ENCODE peak calls at places on chromosomes 3 and 15, in six cellular contexts. P, H, O, Z, T and Y are unnamed samples.

GRCh38 chr15:60514261-60514881 is 35.4 kb upstream of the ICE2 start:
- DNase-seq in T (no peak), P (no peak), O (no peak), Z (no peak), H (no peak), Y (no peak)

GRCh38 chr15:47756872-47757271 is 39.6 kb downstream of the SEMA6D start:
- DNase-seq in H (no peak), Z (no peak), T (no peak), P (peak; percentile 91), O (no peak), Y (no peak)

GRCh38 chr15:51982013-51982769 is 10.6 kb upstream of the LEO1 start:
- DNase-seq in P (peak; percentile 82), O (peak; percentile 56), H (peak; percentile 77), T (no peak), Z (no peak), Y (no peak)

GRCh38 chr3:149489060-149489690 is 14.7 kb downstream of the TM4SF4 start:
- DNase-seq in H (no peak), T (no peak), P (no peak), Z (no peak), O (no peak), Y (no peak)

GRCh38 chr3:183295211-183295610 is 42.2 kb downstream of the B3GNT5 start:
- DNase-seq in H (no peak), Z (no peak), T (no peak), P (peak; percentile 91), O (no peak), Y (no peak)

GRCh38 chr15:80480909-80481308 is 76.7 kb downstream of the ARNT2 start:
- DNase-seq in T (no peak), H (no peak), Z (no peak), O (no peak), P (peak; percentile 97), Y (no peak)

GRCh38 chr3:67462185-67462584 is 192.2 kb downstream of the SUCLG2 start:
- DNase-seq in T (no peak), O (no peak), Z (no peak), P (no peak), H (no peak), Y (no peak)

GRCh38 chr3:194801378-194802124 is 115.9 kb downstream of the FAM43A start:
- DNase-seq in Z (no peak), O (no peak), P (no peak), T (peak; percentile 47), H (no peak), Y (no peak)

GRCh38 chr15:84681822-84682221 is 23.8 kb upstream of the NMB start:
- DNase-seq in T (no peak), O (no peak), Z (no peak), H (no peak), P (peak; percentile 49), Y (no peak)

GRCh38 chr3:128911911-128912310 is 32.5 kb downstream of the ACAD9 start:
- DNase-seq in T (no peak), O (no peak), P (no peak), H (no peak), Z (no peak), Y (no peak)

GRCh38 chr15:71375934-71376333 is 260.7 kb downstream of the THSD4 start:
- DNase-seq in P (peak; percentile 36), T (no peak), O (no peak), Z (no peak), H (no peak), Y (no peak)

GRCh38 chr15:68389936-68390790 is 41.8 kb downstream of the ITGA11 start:
- DNase-seq in P (peak; percentile 74), Z (no peak), O (peak; percentile 27), H (peak; percentile 38), T (no peak), Y (peak; percentile 2)

GRCh38 chr3:156498307-156498706 is 56.6 kb downstream of the SSR3 start:
- DNase-seq in T (no peak), P (no peak), H (no peak), O (no peak), Z (no peak), Y (no peak)

GRCh38 chr3:20742903-20743302 is 556.9 kb upstream of the SGO1 start:
- DNase-seq in T (no peak), Z (no peak), O (no peak), H (no peak), P (no peak), Y (no peak)

GRCh38 chr15:68187559-68187958 is 17.6 kb downstream of the CALML4 start:
- DNase-seq in P (peak; percentile 88), O (no peak), T (no peak), H (no peak), Z (no peak), Y (no peak)

GRCh38 chr3:21330293-21330692 is 420.7 kb downstream of the ZNF385D start:
- DNase-seq in P (no peak), Z (no peak), T (no peak), H (peak; percentile 31), O (no peak), Y (no peak)

GRCh38 chr3:128175768-128176167 is 22.5 kb downstream of the EEFSEC start:
- DNase-seq in P (no peak), O (no peak), T (no peak), H (no peak), Z (no peak), Y (no peak)

GRCh38 chr3:15860014-15860934 is 62.5 kb upstream of the ANKRD28 start:
- DNase-seq in P (peak; percentile 58), Z (peak; percentile 42), O (no peak), H (peak; percentile 32), T (peak; percentile 90), Y (no peak)

GRCh38 chr3:136992091-136992490 is 34.3 kb downstream of the IL20RB start:
- DNase-seq in P (no peak), O (no peak), T (no peak), Z (no peak), H (no peak), Y (no peak)

GRCh38 chr3:26498192-26498591 is 124.4 kb upstream of the LRRC3B start:
- DNase-seq in P (no peak), Z (no peak), T (no peak), O (no peak), H (no peak), Y (no peak)

GRCh38 chr15:92714071-92714456 is 58.5 kb upstream of the FAM174B start:
- DNase-seq in P (peak; percentile 25), Z (no peak), H (peak; percentile 50), T (no peak), O (no peak), Y (no peak)

GRCh38 chr3:71728632-71729342 is 3.6 kb upstream of the EIF4E3 start:
- DNase-seq in O (no peak), H (no peak), T (no peak), P (no peak), Z (no peak), Y (no peak)

GRCh38 chr3:114376091-114376490 is 82.3 kb downstream of the TIGIT start:
- DNase-seq in O (no peak), T (no peak), Z (no peak), P (no peak), H (no peak), Y (no peak)

GRCh38 chr3:130515755-130516154 is 1.2 kb upstream of the COL6A6 start:
- DNase-seq in O (no peak), T (no peak), H (no peak), Z (no peak), P (no peak), Y (no peak)

GRCh38 chr3:170751894-170752283 is 118.1 kb downstream of the RPL22L1 start:
- DNase-seq in O (no peak), Z (no peak), H (no peak), T (no peak), P (peak; percentile 48), Y (no peak)

GRCh38 chr15:94421711-94422110 is 190.3 kb downstream of the MCTP2 start:
- DNase-seq in P (no peak), T (no peak), H (no peak), Z (no peak), O (no peak), Y (no peak)

GRCh38 chr15:89822030-89822429 is 7.4 kb upstream of the ANPEP start:
- DNase-seq in P (no peak), O (no peak), T (peak; percentile 68), H (no peak), Z (no peak), Y (no peak)

GRCh38 chr15:40097968-40098476 is 10.7 kb downstream of the BMF start:
- DNase-seq in Z (no peak), P (no peak), O (no peak), T (peak; percentile 80), H (no peak), Y (no peak)

GRCh38 chr3:173913397-173913796 is 515.9 kb downstream of the NLGN1 start:
- DNase-seq in H (no peak), P (peak; percentile 54), O (no peak), Z (no peak), T (no peak), Y (no peak)

GRCh38 chr3:18295171-18295920 is 129.8 kb downstream of the SATB1 start:
- DNase-seq in Z (no peak), O (no peak), H (peak; percentile 18), P (peak; percentile 46), T (no peak), Y (no peak)
- TF ChIP-seq CTCF in Z (no peak), O (no peak), H (peak; percentile 82), P (peak; percentile 19), T (peak; percentile 29), Y (no peak)

DNA sequence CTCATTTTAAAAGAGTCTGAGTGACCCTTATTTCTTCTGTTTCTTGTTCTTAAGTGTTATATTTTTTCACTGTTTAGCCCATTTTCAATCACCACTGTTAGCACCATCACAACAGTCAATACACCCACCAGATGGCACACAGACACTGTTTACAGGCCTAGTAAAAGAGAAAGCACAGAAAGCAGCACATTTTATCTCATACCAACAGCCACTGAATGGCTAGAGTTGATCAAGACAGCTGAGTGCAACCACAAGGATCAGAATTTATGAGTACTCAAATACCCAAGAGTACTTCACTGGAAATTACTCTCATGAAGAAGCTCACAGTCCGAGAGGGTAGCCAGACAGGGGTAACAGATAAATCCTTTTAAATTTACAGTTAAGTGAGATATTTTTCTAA is 127.0 kb downstream of the TFDP2 start:
- DNase-seq in O (no peak), Z (no peak), P (no peak), T (no peak), H (peak; percentile 45), Y (no peak)
- TF ChIP-seq CTCF in O (no peak), Z (no peak), P (no peak), T (no peak), H (peak; percentile 59), Y (peak; percentile 20)

DNA sequence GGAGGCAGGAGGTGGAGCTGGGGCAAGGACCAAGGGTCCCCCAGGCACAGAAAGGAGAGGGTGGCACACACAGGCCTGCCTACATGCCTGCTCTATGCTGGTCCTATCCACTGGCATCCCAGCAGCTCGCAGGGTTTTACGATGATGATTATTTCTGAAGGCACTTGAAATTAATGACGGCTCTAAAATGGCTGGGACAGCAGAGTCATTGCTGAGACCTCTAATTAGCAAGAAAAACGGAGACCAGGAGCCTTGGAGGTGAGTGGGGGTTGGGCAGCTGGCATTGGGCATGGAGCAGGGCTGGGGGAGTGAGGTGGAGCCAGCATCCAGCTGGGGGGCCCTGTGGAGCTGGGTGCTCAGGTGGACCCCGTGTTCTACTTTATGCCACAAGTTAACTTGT is 3.5 kb upstream of the LINGO1 start:
- DNase-seq in T (no peak), Z (no peak), P (no peak), H (no peak), O (no peak), Y (no peak)
- TF ChIP-seq CTCF in T (no peak), Z (no peak), P (no peak), H (no peak), O (no peak), Y (no peak)

DNA sequence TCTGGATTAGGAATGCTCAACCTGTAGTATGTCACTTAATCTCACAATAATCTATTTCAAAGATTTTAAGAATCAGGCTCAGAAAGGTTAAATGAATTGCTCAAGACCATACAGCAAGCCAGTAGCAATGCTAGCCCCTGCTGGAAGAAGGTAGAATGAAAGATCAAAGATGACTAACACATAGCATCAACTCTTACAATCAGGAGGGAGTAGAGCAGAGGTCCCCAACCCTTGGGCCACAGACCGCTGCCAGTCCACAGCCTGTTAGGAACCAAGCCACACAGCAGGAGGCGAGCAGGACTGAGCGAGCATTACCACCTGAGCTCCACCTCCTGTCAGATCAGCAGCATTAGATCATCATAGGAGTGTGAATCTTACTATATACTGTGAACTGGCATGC is 15.5 kb upstream of the GATM start:
- DNase-seq in T (no peak), O (no peak), H (no peak), Z (no peak), P (no peak), Y (no peak)
- TF ChIP-seq CTCF in T (no peak), O (no peak), H (peak; percentile 45), Z (no peak), P (peak; percentile 9), Y (no peak)